ENCODE peak calls at places on chromosomes 7 and 10, in six cellular contexts. A is RWPE2, Z is neural progenitor cell, O is A549, S is lower lobe of right lung, B is endodermal cell. U is an unnamed sample.

GRCh38 chr10:4306871-4307270 is 519.1 kb upstream of the AKR1E2 start:
- DNase-seq in B (no peak), S (no peak), O (no peak), A (no peak), Z (no peak), U (no peak)

GRCh38 chr10:6607187-6607586 is 27.1 kb upstream of the PRKCQ start:
- DNase-seq in Z (no peak), B (no peak), A (no peak), S (no peak), O (no peak), U (no peak)

GRCh38 chr7:93715234-93715633 is 140.7 kb upstream of the CALCR start:
- DNase-seq in S (peak; percentile 58), O (peak; percentile 43), B (peak; percentile 89), A (no peak), Z (peak; percentile 64), U (peak; percentile 72)

GRCh38 chr10:114347191-114347739 is 57.0 kb downstream of the AFAP1L2 start:
- DNase-seq in A (no peak), Z (no peak), B (no peak), O (no peak), S (no peak), U (no peak)

GRCh38 chr7:104926189-104926904 is 87.7 kb upstream of the KMT2E start:
- DNase-seq in B (no peak), S (no peak), A (no peak), O (no peak), Z (no peak), U (no peak)

GRCh38 chr7:158102897-158103296 is 484.7 kb downstream of the PTPRN2 start:
- DNase-seq in Z (no peak), B (peak; percentile 9), O (no peak), A (no peak), S (no peak), U (no peak)

GRCh38 chr10:102467971-102468438 is 16.7 kb upstream of the C10orf95 start:
- DNase-seq in S (peak; percentile 62), A (no peak), Z (no peak), O (no peak), B (no peak), U (peak; percentile 80)

GRCh38 chr7:136114966-136115762 is 138.0 kb upstream of the MTPN start:
- DNase-seq in O (peak; percentile 48), B (peak; percentile 91), A (no peak), Z (peak; percentile 67), S (no peak), U (peak; percentile 47)

GRCh38 chr10:59960751-59961150 is 54.4 kb upstream of the CCDC6 start:
- DNase-seq in O (no peak), S (no peak), A (no peak), B (no peak), Z (no peak), U (no peak)

GRCh38 chr10:114393482-114393881 is 10.8 kb downstream of the AFAP1L2 start:
- DNase-seq in B (no peak), A (no peak), S (no peak), O (no peak), Z (no peak), U (no peak)

GRCh38 chr7:50353894-50354595 is 49.5 kb downstream of the IKZF1 start:
- DNase-seq in B (peak; percentile 26), O (no peak), A (no peak), S (no peak), Z (no peak), U (no peak)

GRCh38 chr7:20340839-20341238 is 10.1 kb downstream of the ITGB8 start:
- DNase-seq in A (peak; percentile 59), B (no peak), S (no peak), Z (peak; percentile 73), O (no peak), U (no peak)

GRCh38 chr10:12748186-12748585 is 253.3 kb downstream of the CCDC3 start:
- DNase-seq in S (no peak), A (no peak), Z (no peak), B (no peak), O (no peak), U (no peak)

GRCh38 chr10:100520811-100521210 is 1.1 kb upstream of the SEC31B start:
- DNase-seq in A (no peak), S (no peak), Z (no peak), B (no peak), O (no peak), U (no peak)

GRCh38 chr7:23184709-23185354 is 3.0 kb downstream of the NUP42 start:
- DNase-seq in A (no peak), S (no peak), O (peak; percentile 22), B (peak; percentile 52), Z (peak; percentile 13), U (no peak)

GRCh38 chr10:60666221-60666620 is 112.1 kb upstream of the CDK1 start:
- DNase-seq in Z (no peak), O (no peak), S (peak; percentile 64), B (no peak), A (no peak), U (peak; percentile 43)

GRCh38 chr7:47045592-47045991 is 536.3 kb downstream of the TNS3 start:
- DNase-seq in A (no peak), S (no peak), B (no peak), O (no peak), Z (no peak), U (no peak)
- H3K27ac ChIP-seq in A (no peak overlapping the region), S (no peak overlapping the region), B (no peak overlapping the region), O (no peak overlapping the region), Z (no peak overlapping the region), U (no peak overlapping the region)

DNA sequence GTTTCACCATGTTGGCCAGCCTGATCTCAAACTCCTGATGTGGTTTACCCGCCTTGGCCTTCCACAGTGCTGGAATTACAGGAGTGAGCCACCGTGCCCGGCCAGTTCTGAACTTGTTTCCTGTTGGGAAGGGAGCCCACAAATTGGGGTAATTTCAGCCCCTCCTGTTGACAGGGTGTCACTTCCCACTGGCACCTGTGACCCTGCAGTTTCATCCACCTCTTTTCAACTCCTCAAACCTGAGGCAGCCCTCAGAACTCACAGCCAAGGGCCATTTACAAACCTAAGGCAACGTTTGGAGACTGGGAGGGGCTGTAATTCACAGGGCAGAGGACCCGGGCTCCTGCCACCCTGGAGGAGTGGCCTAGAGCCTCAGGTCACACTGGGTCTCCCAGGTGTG is 22.2 kb upstream of the CHST12 start:
- DNase-seq in Z (no peak), S (no peak), B (no peak), O (no peak), A (no peak), U (no peak)
- H3K4me1 ChIP-seq in Z (no peaks in the 10 kb centered on the region), S (no peaks in the 10 kb centered on the region), B (no peaks in the 10 kb centered on the region), O (no peaks in the 10 kb centered on the region), A (no peaks in the 10 kb centered on the region), U (no peaks in the 10 kb centered on the region)

GRCh38 chr7:142607351-142607750 is 141.9 kb upstream of the PRSS1 start:
- DNase-seq in A (no peak), S (no peak), B (no peak), O (no peak), Z (no peak), U (no peak)
- H3K4me3 ChIP-seq in A (no peak overlapping the region), S (no peak overlapping the region), B (no peak overlapping the region), O (no peak overlapping the region), Z (no peak overlapping the region), U (no peak overlapping the region)

DNA sequence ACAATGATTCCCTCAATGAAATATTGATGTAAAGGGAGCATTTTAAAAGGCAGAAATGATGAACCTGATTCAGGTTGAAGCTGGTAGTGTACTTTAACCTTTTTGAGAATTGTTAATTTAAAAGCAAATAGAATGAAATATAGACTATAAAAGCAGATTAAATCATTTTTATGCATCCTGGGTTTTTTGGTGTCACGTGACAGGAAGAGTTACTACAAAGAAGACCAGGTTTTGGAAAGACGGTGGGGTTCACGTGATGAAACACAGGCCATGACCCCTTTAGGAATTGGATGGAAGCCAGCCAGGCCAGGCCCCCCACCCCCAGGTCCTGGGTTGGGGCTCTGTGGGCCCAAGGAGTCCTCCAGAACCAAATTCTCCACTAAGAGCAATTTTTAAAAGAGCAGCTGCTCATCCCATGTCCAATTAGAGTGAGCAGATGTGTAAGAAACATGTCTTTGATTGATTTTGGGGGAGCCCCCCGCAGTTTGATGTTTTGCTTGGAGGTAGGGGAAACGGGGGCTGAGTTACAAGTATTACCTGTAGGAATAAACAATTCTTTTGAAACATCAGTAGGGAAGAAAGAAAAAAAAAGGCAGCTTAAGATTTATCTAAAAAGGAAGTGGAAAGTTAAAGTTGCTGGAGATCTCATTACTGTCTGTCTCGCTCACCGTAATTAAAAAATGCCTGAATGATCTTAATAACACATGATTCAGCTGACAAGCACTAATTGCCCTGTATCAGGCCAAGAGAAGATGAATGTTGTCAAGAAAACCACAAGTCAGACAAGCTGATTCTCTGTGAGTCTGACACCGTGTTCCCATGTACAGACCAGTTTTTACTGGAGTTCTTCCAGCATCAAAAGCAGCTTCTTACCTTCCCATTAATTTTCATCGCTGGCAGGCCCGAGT is 63.4 kb downstream of the CUX1 start:
- DNase-seq in B (no peak), S (no peak), O (no peak), Z (no peak), A (no peak), U (no peak)
- H3K27ac ChIP-seq in B (peak overlapping the region; percentile 12), S (no peak overlapping the region), O (peak overlapping the region; percentile 96), Z (no peak overlapping the region), A (peak overlapping the region; percentile 98), U (no peak overlapping the region)